ENCODE peak calls at places on chromosomes 7 and 10, in six cellular contexts. Z is choroid plexus epithelial cell, H is RWPE1, J is smooth muscle cell of the brain vasculature, I is NCI-H1105, N is substantia nigra. W is an unnamed sample.

GRCh38 chr10:91782539-91782938 is 15.7 kb upstream of the TNKS2 start:
- DNase-seq in J (no peak), I (no peak), Z (no peak), H (no peak), N (no peak), W (no peak)

GRCh38 chr10:109698121-109698520 is 225.2 kb downstream of the XPNPEP1 start:
- DNase-seq in I (no peak), H (no peak), N (no peak), Z (no peak), J (no peak), W (no peak)

GRCh38 chr10:64396105-64396504 is 874.9 kb downstream of the REEP3 start:
- DNase-seq in Z (peak), I (no peak), J (peak), H (peak), N (no peak), W (no peak)

GRCh38 chr7:127905491-127906330 is 125.5 kb downstream of the LRRC4 start:
- DNase-seq in N (no peak), Z (peak), H (peak), I (no peak), J (no peak), W (no peak)

GRCh38 chr7:55366461-55367138 is 1.5 kb downstream of the LANCL2 start:
- DNase-seq in N (no peak), I (peak), Z (peak), H (no peak), J (no peak), W (no peak)

GRCh38 chr7:156420496-156420895 is 220.1 kb upstream of the RNF32 start:
- DNase-seq in I (no peak), N (no peak), J (no peak), Z (no peak), H (no peak), W (no peak)

GRCh38 chr7:25223206-25223605 is 5.1 kb downstream of the NPVF start:
- DNase-seq in J (no peak), I (no peak), H (no peak), Z (no peak), N (no peak), W (no peak)

GRCh38 chr7:56175086-56175760 is 59.0 kb upstream of the NUPR2 start:
- DNase-seq in I (no peak), N (no peak), Z (no peak), J (no peak), H (peak), W (no peak)

GRCh38 chr10:13722747-13723657 is 136.2 kb downstream of the PRPF18 start:
- DNase-seq in Z (no peak), N (no peak), J (no peak), H (no peak), I (no peak), W (no peak)

GRCh38 chr7:155108144-155108901 is 38.2 kb downstream of the HTR5A start:
- DNase-seq in N (no peak), H (no peak), J (no peak), Z (no peak), I (no peak), W (no peak)

GRCh38 chr7:29468196-29468595 is 95.4 kb upstream of the PRR15 start:
- DNase-seq in I (no peak), H (no peak), N (no peak), Z (no peak), J (no peak), W (no peak)

GRCh38 chr7:129454249-129454551 is 20.0 kb downstream of the STRIP2 start:
- DNase-seq in H (peak), I (no peak), J (no peak), N (no peak), Z (no peak), W (no peak)

GRCh38 chr7:156833311-156833710 is 59.7 kb downstream of the LMBR1 start:
- DNase-seq in Z (no peak), J (no peak), I (no peak), H (no peak), N (no peak), W (no peak)

GRCh38 chr10:104643023-104643663 is 2.1 kb downstream of the SORCS3 start:
- DNase-seq in I (no peak), Z (no peak), N (no peak), H (no peak), J (no peak), W (no peak)

GRCh38 chr7:21972397-21972784 is 26.7 kb upstream of the CDCA7L start:
- DNase-seq in I (no peak), Z (no peak), J (no peak), H (no peak), N (no peak), W (no peak)

GRCh38 chr7:7736671-7737070 is 18.3 kb upstream of the RPA3 start:
- DNase-seq in Z (no peak), J (no peak), H (no peak), I (no peak), N (no peak), W (no peak)

GRCh38 chr7:76246804-76247389 is 45.2 kb downstream of the SRRM3 start:
- DNase-seq in I (no peak), Z (no peak), J (no peak), N (no peak), H (no peak), W (no peak)

GRCh38 chr10:19676063-19676462 is 140.2 kb upstream of the PLXDC2 start:
- DNase-seq in N (no peak), Z (no peak), I (no peak), J (no peak), H (no peak), W (no peak)

GRCh38 chr7:91993976-91994375 is 53.3 kb downstream of the AKAP9 start:
- DNase-seq in J (no peak), H (no peak), I (no peak), N (no peak), Z (peak), W (no peak)

GRCh38 chr10:1661861-1662260 is 75.5 kb downstream of the ADARB2 start:
- DNase-seq in H (no peak), Z (no peak), J (no peak), N (no peak), I (no peak), W (no peak)

GRCh38 chr10:97320480-97321031 is 1.5 kb downstream of the FRAT1 start:
- DNase-seq in J (no peak), Z (no peak), I (no peak), H (no peak), N (no peak), W (no peak)

GRCh38 chr7:157692156-157693011 is 355.6 kb downstream of the DNAJB6 start:
- DNase-seq in J (no peak), N (no peak), I (no peak), Z (no peak), H (no peak), W (no peak)